ENCODE peak calls at places on chromosomes 3 and 15, in ten cellular contexts. E is brain microvascular endothelial cell, Y is foreskin keratinocyte, O is AG10803, I is AG09309, S is esophagus squamous epithelium, B is AG04450, C is GM06990, U is bronchial epithelial cell, Z is endothelial cell. G is an unnamed sample.

GRCh38 chr15:52013151-52013791 is 5.7 kb upstream of the MAPK6 start:
- DNase-seq in C (peak; percentile 51), I (no peak), Z (no peak), S (no peak), B (no peak), Y (peak; percentile 84), O (peak; percentile 40), E (peak; percentile 12), U (peak; percentile 86), G (peak; percentile 50)

GRCh38 chr3:48470286-48470685 is 23.7 kb downstream of the ATRIP start:
- DNase-seq in Z (no peak), B (no peak), C (no peak), S (no peak), U (no peak), Y (no peak), O (no peak), E (no peak), I (no peak), G (peak; percentile 23)

GRCh38 chr3:185732782-185733181 is 92.1 kb downstream of the IGF2BP2 start:
- DNase-seq in U (peak; percentile 85), S (no peak), O (peak; percentile 86), I (no peak), B (peak; percentile 64), Z (no peak), Y (peak; percentile 98), E (peak; percentile 97), C (no peak), G (no peak)

GRCh38 chr15:48945386-48945785 is 18.3 kb downstream of the SHC4 start:
- DNase-seq in I (no peak), C (no peak), Y (peak; percentile 85), S (no peak), Z (no peak), B (no peak), E (no peak), U (peak; percentile 65), O (no peak), G (no peak)

GRCh38 chr3:102810937-102811336 is 376.1 kb downstream of the ZPLD1 start:
- DNase-seq in I (no peak), C (no peak), Z (no peak), U (no peak), B (no peak), Y (no peak), E (no peak), O (no peak), S (no peak), G (no peak)

GRCh38 chr3:166455724-166456123 is 618.5 kb upstream of the BCHE start:
- DNase-seq in O (peak; percentile 19), I (no peak), Y (peak; percentile 59), C (no peak), B (no peak), U (peak; percentile 40), S (no peak), E (peak; percentile 18), Z (no peak), G (no peak)

GRCh38 chr15:89462198-89462912 is 34.0 kb downstream of the RHCG start:
- DNase-seq in C (no peak), U (no peak), E (no peak), B (no peak), Y (no peak), Z (no peak), O (peak; percentile 29), S (no peak), I (no peak), G (no peak)

GRCh38 chr15:33126559-33127290 is 67.8 kb downstream of the FMN1 start:
- DNase-seq in S (no peak), B (peak; percentile 95), O (peak; percentile 96), U (peak; percentile 90), C (no peak), Y (peak; percentile 90), E (peak; percentile 86), I (peak; percentile 94), Z (peak; percentile 35), G (no peak)

GRCh38 chr15:32986147-32986546 is 208.4 kb downstream of the FMN1 start:
- DNase-seq in O (no peak), E (no peak), C (no peak), U (no peak), B (peak; percentile 43), Y (no peak), S (no peak), Z (no peak), I (no peak), G (no peak)

GRCh38 chr3:21752749-21753347 is 1.8 kb upstream of the ZNF385D start:
- DNase-seq in S (no peak), U (peak; percentile 71), C (no peak), Z (peak; percentile 7), I (peak; percentile 69), Y (peak; percentile 77), B (no peak), O (peak; percentile 79), E (peak; percentile 62), G (peak; percentile 32)

GRCh38 chr3:138712086-138712485 is 103.5 kb downstream of the FAIM start:
- DNase-seq in E (no peak), I (no peak), Z (no peak), Y (no peak), C (no peak), O (no peak), B (no peak), S (no peak), U (no peak), G (no peak)

GRCh38 chr3:196063456-196063855 is 18.4 kb downstream of the TFRC start:
- DNase-seq in B (no peak), I (peak; percentile 44), O (no peak), Z (no peak), U (no peak), E (peak; percentile 21), Y (no peak), S (no peak), C (no peak), G (no peak)

GRCh38 chr3:47741925-47742324 is 39.8 kb downstream of the SMARCC1 start:
- DNase-seq in I (no peak), O (no peak), E (no peak), Z (no peak), S (no peak), U (no peak), B (no peak), C (peak; percentile 43), Y (no peak), G (peak; percentile 34)

GRCh38 chr15:92071030-92071644 is 217.6 kb downstream of the SLCO3A1 start:
- DNase-seq in E (no peak), Z (no peak), U (no peak), Y (no peak), B (no peak), C (no peak), O (no peak), I (no peak), S (no peak), G (no peak)

GRCh38 chr3:153164009-153164550 is 2.1 kb downstream of the RAP2B start:
- DNase-seq in Z (no peak), U (no peak), C (no peak), B (no peak), E (no peak), S (no peak), I (no peak), O (no peak), Y (no peak), G (no peak)

GRCh38 chr3:135908225-135908624 is 57.3 kb upstream of the PPP2R3A start:
- DNase-seq in S (no peak), Z (no peak), C (no peak), I (no peak), Y (peak; percentile 92), E (no peak), B (no peak), O (no peak), U (peak; percentile 89), G (no peak)

GRCh38 chr3:183033746-183034145 is 53.4 kb upstream of the DCUN1D1 start:
- DNase-seq in E (no peak), U (no peak), B (no peak), Y (no peak), I (no peak), O (peak; percentile 74), C (no peak), Z (no peak), S (no peak), G (no peak)

GRCh38 chr3:150775001-150775599 is 12.1 kb upstream of the SIAH2 start:
- DNase-seq in U (peak; percentile 79), O (peak; percentile 73), E (peak; percentile 61), C (no peak), B (peak; percentile 43), I (peak; percentile 32), Y (peak; percentile 75), S (no peak), Z (no peak), G (no peak)

DNA sequence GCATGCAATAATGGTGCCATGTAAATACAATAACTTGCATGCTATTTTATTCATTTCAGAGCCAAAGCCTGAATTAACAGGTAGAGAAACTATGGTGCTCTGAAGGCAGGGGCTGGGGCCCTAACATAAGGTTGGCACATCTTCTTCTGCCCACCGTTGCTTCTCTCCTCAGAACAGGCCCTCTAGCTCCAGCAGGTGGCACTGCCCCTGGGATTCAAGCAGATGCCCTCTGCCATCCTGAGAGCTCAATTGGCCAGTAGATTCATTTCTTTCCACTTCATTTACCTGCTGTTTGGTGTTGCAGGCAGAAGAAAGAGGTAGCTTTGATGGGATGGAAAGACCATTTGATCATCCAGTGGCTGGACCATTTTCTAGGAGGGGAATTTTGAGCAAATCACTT is 130.5 kb downstream of the FOXB1 start:
- DNase-seq in B (no peak), O (no peak), C (no peak), Y (no peak), Z (no peak), I (no peak), U (peak; percentile 16), S (no peak), E (no peak), G (no peak)
- TF ChIP-seq CTCF in B (no peak), O (peak; percentile 22), C (peak; percentile 38), Y (peak; percentile 43), Z (no peak), I (peak; percentile 39), U (peak; percentile 58), S (peak; percentile 27), E (peak; percentile 50), G (no peak)

DNA sequence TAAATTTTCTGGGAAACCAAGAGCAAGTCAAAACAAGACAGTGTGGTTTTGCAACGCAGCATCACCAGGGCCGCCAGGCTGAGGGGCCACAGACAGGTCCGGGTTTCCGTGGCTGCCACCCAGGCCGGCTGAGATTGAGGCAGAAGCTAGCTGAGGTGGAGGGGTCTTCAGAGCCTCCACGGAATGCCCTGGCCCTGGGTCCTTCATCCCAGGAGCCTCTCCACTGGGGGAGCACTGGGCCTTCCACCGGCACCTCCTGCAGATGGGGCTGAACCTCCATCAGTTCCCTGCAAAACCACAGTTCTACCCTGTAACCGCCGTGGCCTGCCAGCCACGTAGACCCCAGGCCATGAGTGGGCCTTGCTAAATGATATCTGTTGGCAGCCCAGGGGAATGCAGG is 152.7 kb downstream of the CHSY1 start:
- DNase-seq in I (no peak), S (no peak), U (peak; percentile 12), B (no peak), O (no peak), Z (no peak), Y (no peak), E (no peak), C (no peak), G (no peak)
- TF ChIP-seq CTCF in I (no peak), S (no peak), U (peak; percentile 14), B (no peak), O (peak; percentile 12), Z (no peak), Y (peak; percentile 41), E (peak; percentile 12), C (no peak), G (no peak)

GRCh38 chr3:140250010-140250825 is 315.2 kb downstream of the CLSTN2 start:
- DNase-seq in Z (no peak), O (no peak), S (no peak), I (no peak), E (no peak), Y (no peak), C (no peak), U (no peak), B (no peak), G (no peak)
- TF ChIP-seq CTCF in Z (no peak), O (no peak), S (no peak), I (no peak), E (no peak), Y (no peak), C (no peak), U (no peak), B (no peak), G (no peak)

GRCh38 chr15:63826513-63826912 is 7.2 kb downstream of the HERC1 start:
- DNase-seq in U (peak; percentile 30), Z (no peak), Y (no peak), B (no peak), O (peak; percentile 47), I (peak; percentile 10), S (no peak), E (peak; percentile 52), C (no peak), G (no peak)
- TF ChIP-seq CTCF in U (no peak), Z (no peak), Y (peak; percentile 28), B (peak; percentile 25), O (peak; percentile 47), I (peak; percentile 36), S (no peak), E (peak; percentile 21), C (no peak), G (peak; percentile 5)

G was measured in GM13976.